ENCODE peak calls at places on chromosomes 6 and 20, in five cellular contexts. E, F, U, C and N are unnamed samples.

GRCh38 chr20:20632644-20633043 is 79.8 kb downstream of the RALGAPA2 start:
- DNase-seq in U (no peak), E (no peak), F (no peak), C (no peak), N (no peak)

GRCh38 chr6:109051301-109051700 is 43.3 kb downstream of the SESN1 start:
- DNase-seq in U (no peak), C (no peak), E (no peak), F (no peak), N (no peak)

GRCh38 chr6:53437557-53438202 is 88.9 kb upstream of the ELOVL5 start:
- DNase-seq in F (no peak), U (peak; percentile 24), E (peak; percentile 81), C (no peak), N (peak; percentile 35)

GRCh38 chr6:149990672-149991402 is 27.1 kb downstream of the ULBP1 start:
- DNase-seq in F (no peak), U (peak; percentile 39), C (peak; percentile 24), E (no peak), N (peak; percentile 44)

GRCh38 chr6:88869263-88870023 is 94.0 kb downstream of the RNGTT start:
- DNase-seq in U (no peak), C (no peak), F (no peak), E (no peak), N (no peak)

GRCh38 chr20:43448748-43449535 is 8.8 kb upstream of the SRSF6 start:
- DNase-seq in F (no peak), C (peak; percentile 31), E (peak; percentile 57), U (peak; percentile 63), N (peak; percentile 60)

GRCh38 chr20:11676618-11677289 is 240.9 kb upstream of the BTBD3 start:
- DNase-seq in C (no peak), F (peak; percentile 59), U (peak; percentile 67), E (peak; percentile 57), N (peak; percentile 35)

GRCh38 chr6:166221040-166221439 is 53.4 kb upstream of the TBXT start:
- DNase-seq in C (no peak), U (no peak), F (no peak), E (no peak), N (peak; percentile 90)

GRCh38 chr6:20197251-20197650 is 15.0 kb downstream of the MBOAT1 start:
- DNase-seq in U (peak; percentile 27), E (no peak), C (no peak), F (no peak), N (no peak)

GRCh38 chr6:392441-393390 is 1.2 kb downstream of the IRF4 start:
- DNase-seq in C (no peak), U (no peak), F (peak; percentile 45), E (peak; percentile 12), N (no peak)

GRCh38 chr20:37381621-37382538 is 35.9 kb downstream of the SRC start:
- DNase-seq in C (no peak), F (peak; percentile 36), U (peak; percentile 7), E (no peak), N (no peak)

GRCh38 chr6:5379647-5380242 is 118.4 kb downstream of the FARS2 start:
- DNase-seq in F (no peak), C (no peak), U (peak; percentile 32), E (peak; percentile 62), N (peak; percentile 44)

GRCh38 chr6:144104898-144105487 is 9.6 kb upstream of the SF3B5 start:
- DNase-seq in E (peak; percentile 77), F (no peak), C (no peak), U (peak; percentile 44), N (peak; percentile 40)

GRCh38 chr6:170188571-170189001 is 102.3 kb downstream of the DLL1 start:
- DNase-seq in E (no peak), C (no peak), F (no peak), U (no peak), N (no peak)

GRCh38 chr20:34948030-34948429 is 7.6 kb downstream of the GSS start:
- DNase-seq in U (no peak), C (no peak), E (peak; percentile 91), F (no peak), N (no peak)

GRCh38 chr6:5102266-5102970 is 17.3 kb downstream of the PPP1R3G start:
- DNase-seq in U (no peak), F (no peak), E (no peak), C (no peak), N (no peak)

GRCh38 chr20:58307270-58307669 is 2.2 kb upstream of the RAB22A start:
- DNase-seq in E (no peak), U (no peak), C (no peak), F (no peak), N (no peak)

GRCh38 chr20:4898282-4898681 is 103.0 kb downstream of the SLC23A2 start:
- DNase-seq in C (no peak), E (peak; percentile 95), U (no peak), F (peak; percentile 68), N (no peak)

GRCh38 chr6:107491059-107491609 is 1.2 kb downstream of the SOBP start:
- DNase-seq in U (peak; percentile 78), C (no peak), E (peak; percentile 18), F (peak; percentile 88), N (peak; percentile 6)

GRCh38 chr6:72755752-72756151 is 133.9 kb downstream of the KCNQ5 start:
- DNase-seq in E (no peak), F (no peak), C (no peak), U (no peak), N (no peak)

GRCh38 chr6:17032595-17033591 is 69.0 kb upstream of the STMND1 start:
- DNase-seq in C (no peak), U (no peak), E (peak; percentile 94), F (peak; percentile 61), N (no peak)

GRCh38 chr6:3249821-3250220 is 8.9 kb upstream of the PSMG4 start:
- DNase-seq in E (no peak), U (no peak), C (no peak), F (no peak), N (no peak)

GRCh38 chr6:159065091-159065490 is 20.3 kb upstream of the TAGAP start:
- DNase-seq in E (no peak), F (no peak), C (no peak), U (no peak), N (no peak)

GRCh38 chr20:24949756-24950127 is 673 bp downstream of the CST7 start:
- DNase-seq in F (no peak), U (no peak), C (no peak), E (no peak), N (no peak)

GRCh38 chr6:116663308-116663707 is 5.3 kb downstream of the ZUP1 start:
- DNase-seq in E (no peak), C (no peak), U (no peak), F (no peak), N (no peak)

GRCh38 chr6:15400572-15401004 is 154.7 kb downstream of the JARID2 start:
- DNase-seq in C (peak; percentile 47), F (peak; percentile 81), E (no peak), U (peak; percentile 61), N (no peak)

GRCh38 chr6:140779341-140779740 is 1353.4 kb upstream of the GJE1 start:
- DNase-seq in E (peak; percentile 89), U (no peak), F (no peak), C (no peak), N (no peak)

GRCh38 chr6:8238772-8239683 is 136.7 kb upstream of the EEF1E1 start:
- DNase-seq in F (no peak), U (peak; percentile 49), E (no peak), C (no peak), N (no peak)

DNA sequence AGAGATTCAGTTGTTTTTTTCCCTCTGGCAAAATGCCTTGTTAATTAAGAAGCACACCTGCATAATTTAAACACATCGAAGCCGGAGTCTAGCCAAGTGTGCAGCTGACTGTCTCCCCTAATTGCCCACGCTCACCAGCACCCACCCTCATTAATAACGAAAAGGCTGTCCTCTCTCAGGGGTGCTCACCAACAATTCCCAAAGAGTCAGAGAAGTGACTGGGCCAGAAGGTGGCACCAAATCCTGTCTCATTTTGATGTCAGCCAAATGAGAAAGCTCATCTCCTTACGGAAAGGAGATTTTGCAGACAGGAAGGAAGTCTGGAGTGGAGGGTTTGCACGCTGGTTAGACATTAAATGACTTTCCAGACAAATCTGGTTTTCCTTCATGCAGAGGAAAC is 60.7 kb upstream of the MC3R start:
- DNase-seq in F (no peak), E (peak; percentile 6), U (peak; percentile 42), C (no peak), N (peak; percentile 6)
- TF ChIP-seq CTCF in F (peak; percentile 7), E (peak; percentile 38), U (no peak), C (no peak), N (peak; percentile 35)

GRCh38 chr6:157981132-157981394 is 600 bp upstream of the SYNJ2 start:
- DNase-seq in U (no peak), F (no peak), C (no peak), E (no peak), N (no peak)
- H3K4me3 ChIP-seq in U (peak overlapping the region; percentile 64), F (peak overlapping the region; percentile 97), C (peak overlapping the region; percentile 100), E (peak overlapping the region; percentile 59), N (no peak overlapping the region)

GRCh38 chr6:153309666-153310065 is 178.6 kb upstream of the RGS17 start:
- DNase-seq in F (no peak), C (no peak), U (no peak), E (no peak), N (no peak)

DNA sequence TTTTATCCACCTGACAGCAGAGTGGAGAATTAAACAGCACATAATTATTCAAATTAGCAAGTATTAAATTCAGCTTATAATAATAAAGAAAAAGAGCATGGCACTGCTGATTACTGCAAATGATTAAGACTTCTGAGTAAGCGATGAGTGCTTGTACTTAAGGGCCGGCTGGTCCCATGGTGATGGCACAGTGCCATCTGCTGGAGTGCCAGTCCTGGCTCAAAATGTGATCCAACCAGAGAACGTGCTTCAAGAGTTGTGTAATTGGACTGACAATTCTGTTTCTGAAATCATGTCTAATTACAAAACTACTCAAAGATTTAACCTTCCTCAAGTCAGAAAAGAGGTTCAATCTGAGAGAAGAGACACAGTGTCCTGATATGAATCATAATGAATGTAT is 181.6 kb upstream of the RGS17 start:
- DNase-seq in F (no peak), U (peak; percentile 75), C (no peak), E (peak; percentile 94), N (peak; percentile 67)
- TF ChIP-seq CTCF in F (no peak), U (peak; percentile 57), C (no peak), E (peak; percentile 67), N (peak; percentile 85)

GRCh38 chr6:21665101-21665435 is 71.5 kb downstream of the SOX4 start:
- DNase-seq in F (no peak), E (no peak), C (no peak), U (no peak), N (no peak)
- H3K4me3 ChIP-seq in F (peak overlapping the region; percentile 67), E (peak overlapping the region; percentile 46), C (peak overlapping the region; percentile 43), U (no peak overlapping the region), N (no peak overlapping the region)

DNA sequence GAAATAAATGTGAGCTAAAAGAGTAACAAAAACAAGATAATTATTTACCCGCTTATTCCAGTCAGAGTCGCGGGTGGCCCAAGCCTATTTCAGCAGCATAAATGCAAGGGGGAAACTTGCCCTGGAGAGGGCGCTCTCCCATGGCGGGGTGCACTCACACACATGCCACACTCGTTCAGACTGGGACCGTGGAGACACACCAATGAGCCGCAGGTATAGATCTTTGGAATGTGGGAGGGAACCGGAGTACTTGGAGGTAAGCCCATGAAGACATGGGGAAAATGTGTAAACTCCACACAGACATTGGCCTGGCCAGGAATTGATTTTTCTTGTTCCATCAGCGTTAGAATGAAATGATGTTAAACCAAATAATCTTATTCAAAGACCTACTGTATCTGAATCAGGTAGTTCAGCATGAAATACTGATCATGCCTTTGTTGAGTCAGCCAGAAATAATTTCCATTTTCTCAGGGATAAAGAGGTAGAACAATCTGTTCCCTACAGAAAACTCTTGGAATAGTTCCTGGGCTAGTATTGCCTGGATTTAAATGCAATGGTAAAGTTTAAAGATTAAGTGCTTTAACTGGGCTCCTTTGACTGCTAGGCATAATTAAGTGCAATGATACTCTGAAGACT is 191.5 kb downstream of the MCHR2 start:
- DNase-seq in C (no peak), F (no peak), U (no peak), E (peak; percentile 29), N (no peak)
- TF ChIP-seq CTCF in C (no peak), F (no peak), U (peak; percentile 23), E (peak; percentile 23), N (no peak)